ENCODE peak calls at places on chromosomes 13 and 19, in eight cellular contexts. X, R, J, Z, D, K, H and Q are unnamed samples.

GRCh38 chr13:36531746-36532486 is 99.6 kb downstream of the CCNA1 start:
- DNase-seq in X (no peak), R (no peak), J (no peak), Z (no peak), D (no peak), K (peak), H (no peak), Q (no peak)

GRCh38 chr19:14107581-14108461 is 9.7 kb downstream of the PRKACA start:
- DNase-seq in X (peak), R (no peak), J (peak), Z (no peak), D (no peak), K (no peak), H (peak), Q (no peak)

GRCh38 chr13:30869491-30869890 is 36.6 kb upstream of the MEDAG start:
- DNase-seq in X (peak), R (no peak), J (peak), Z (no peak), D (no peak), K (no peak), H (no peak), Q (no peak)

GRCh38 chr13:61286148-61286745 is 129.4 kb downstream of the PCDH20 start:
- DNase-seq in X (no peak), R (no peak), J (no peak), Z (no peak), D (no peak), K (no peak), H (peak), Q (no peak)

GRCh38 chr13:112764864-112765561 is 75.2 kb downstream of the ATP11A start:
- DNase-seq in X (no peak), R (peak), J (no peak), Z (no peak), D (no peak), K (no peak), H (no peak), Q (no peak)

GRCh38 chr13:79541426-79542049 is 60.6 kb downstream of the NDFIP2 start:
- DNase-seq in X (no peak), R (no peak), J (no peak), Z (no peak), D (no peak), K (peak), H (peak), Q (peak)

GRCh38 chr13:54185785-54186184 is 1157.2 kb downstream of the OLFM4 start:
- DNase-seq in X (no peak), R (no peak), J (no peak), Z (no peak), D (no peak), K (peak), H (no peak), Q (no peak)

GRCh38 chr19:24054044-24054935 is 32.7 kb upstream of the ZNF254 start:
- DNase-seq in X (no peak), R (no peak), J (no peak), Z (no peak), D (no peak), K (peak), H (peak), Q (no peak)

GRCh38 chr19:18520848-18521691 is 800 bp downstream of the ELL start:
- DNase-seq in X (peak), R (peak), J (peak), Z (no peak), D (no peak), K (no peak), H (no peak), Q (no peak)

DNA sequence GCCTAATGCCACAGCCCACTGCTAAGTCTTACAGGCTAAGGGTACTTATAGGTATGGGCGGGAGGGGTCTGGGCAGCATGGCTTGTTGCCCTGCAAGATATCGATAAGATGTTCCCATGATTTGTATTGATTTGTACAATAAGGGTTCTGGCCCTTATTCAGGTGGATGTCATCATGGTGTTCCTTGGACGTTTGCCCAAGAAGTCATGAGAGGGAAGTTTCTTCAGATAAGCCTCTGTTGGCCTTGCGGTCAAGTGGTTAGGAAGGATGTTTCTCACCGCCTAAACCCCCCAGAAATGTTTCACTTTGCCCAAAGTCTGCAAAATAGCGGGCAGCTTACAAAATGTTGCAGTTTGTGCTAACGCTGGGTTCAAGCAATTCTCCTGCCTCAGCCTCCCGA is 7.3 kb downstream of the PARP4 start:
- DNase-seq in X (no peak), R (no peak), J (no peak), Z (no peak), D (no peak), K (no peak), H (no peak), Q (no peak)
- H3K27ac ChIP-seq in X (no peak), R (peak), J (no peak), Z (no peak), D (no peak), K (no peak), H (no peak), Q (no peak)

GRCh38 chr19:43638214-43638990 is 1.2 kb downstream of the CADM4 start:
- DNase-seq in X (no peak), R (no peak), J (no peak), Z (no peak), D (no peak), K (no peak), H (no peak), Q (no peak)

GRCh38 chr19:43638991-43639494 is 607 bp downstream of the CADM4 start:
- DNase-seq in X (no peak), R (no peak), J (no peak), Z (no peak), D (no peak), K (no peak), H (no peak), Q (no peak)

GRCh38 chr19:43639507-43640423 is at the start of gene CADM4:
- DNase-seq in X (peak), R (peak), J (peak), Z (peak), D (peak), K (peak), H (no peak), Q (peak)

GRCh38 chr19:43641333-43641732 is 1.7 kb upstream of the CADM4 start:
- DNase-seq in X (no peak), R (no peak), J (no peak), Z (no peak), D (no peak), K (no peak), H (peak), Q (no peak)

GRCh38 chr19:43640424-43640757 is 741 bp upstream of the CADM4 start:
- DNase-seq in X (no peak), R (no peak), J (no peak), Z (no peak), D (no peak), K (no peak), H (no peak), Q (no peak)
- H3K27ac ChIP-seq in X (no peak), R (no peak), J (no peak), Z (no peak), D (peak), K (peak), H (peak), Q (no peak)

GRCh38 chr13:45178349-45179142 is 22.3 kb downstream of the KCTD4 start:
- DNase-seq in X (no peak), R (no peak), J (no peak), Z (no peak), D (no peak), K (no peak), H (peak), Q (no peak)
- H3K27ac ChIP-seq in X (no peak), R (no peak), J (no peak), Z (no peak), D (no peak), K (no peak), H (peak), Q (no peak)

DNA sequence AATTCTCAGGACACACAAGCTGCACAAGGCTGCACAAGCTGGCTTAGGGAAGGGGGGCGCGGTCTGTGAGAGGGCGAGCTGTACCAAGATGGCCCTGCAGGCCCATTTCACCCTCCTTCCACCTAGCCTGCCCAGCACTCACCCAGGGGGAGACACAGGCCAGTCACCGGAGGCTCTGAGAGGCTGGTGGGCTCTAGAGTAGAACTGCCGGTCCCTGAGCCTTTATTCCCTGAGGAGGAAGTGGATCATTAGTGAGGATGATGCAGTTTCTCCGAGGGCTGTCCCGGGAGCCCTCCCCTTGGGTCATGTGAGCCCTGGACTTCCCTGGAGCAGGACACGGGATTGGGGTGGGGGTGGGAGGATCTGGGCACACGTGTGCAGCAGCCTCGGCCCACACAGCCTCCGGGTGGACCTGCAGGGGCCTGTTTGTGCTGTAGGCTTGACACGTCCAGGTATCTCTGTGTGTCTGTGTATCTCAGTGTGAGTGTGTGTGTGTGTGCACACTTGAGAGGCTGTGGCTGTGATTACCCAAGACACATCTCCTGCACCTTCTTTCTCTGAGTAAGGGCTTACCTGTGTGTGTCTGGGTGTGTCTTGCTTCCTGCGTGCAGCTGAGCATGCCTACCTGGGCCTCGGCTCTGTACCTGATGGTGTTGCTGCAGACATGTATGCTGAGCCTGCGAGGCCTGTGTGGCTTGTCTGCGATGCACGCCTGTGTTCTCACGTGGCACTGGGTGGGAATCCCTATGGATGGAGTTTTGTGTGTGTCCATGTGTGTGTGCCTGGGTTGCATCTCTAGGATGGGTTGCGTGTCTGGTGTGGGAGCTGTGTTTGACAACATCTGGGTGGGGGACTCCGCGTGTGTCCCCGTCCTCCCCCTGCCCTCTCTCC is at the start of gene ACP5:
- DNase-seq in X (no peak), R (peak), J (no peak), Z (no peak), D (no peak), K (no peak), H (no peak), Q (no peak)
- H3K27ac ChIP-seq in X (no peak), R (peak), J (peak), Z (peak), D (no peak), K (peak), H (no peak), Q (peak)